ENCODE peak calls at places on chromosome 22, in seven cellular contexts. One of them, this sample, is unnamed.
A peak's percentile ranks its signal among the peaks of the same experiment; 100 is the strongest.

GRCh38 chr22:29580200-29580810 is 608 bp downstream of the NIPSNAP1 start:
- DNase-seq in neuronal stem cell: no peak
- DNase-seq in K562: no peak
- DNase-seq in mesendoderm: peak; percentile 29
- DNase-seq in fibroblast of lung: no peak
- DNase-seq in HCT116: no peak
- DNase-seq in neural progenitor cell: peak; percentile 22
- DNase-seq in this sample: no peak

GRCh38 chr22:37044634-37045625 is 6.6 kb upstream of the KCTD17 start:
- DNase-seq in neuronal stem cell: no peak
- DNase-seq in K562: no peak
- DNase-seq in mesendoderm: no peak
- DNase-seq in fibroblast of lung: no peak
- DNase-seq in HCT116: no peak
- DNase-seq in neural progenitor cell: no peak
- DNase-seq in this sample: no peak

GRCh38 chr22:22122348-22123117 is 122.1 kb upstream of the VPREB1 start:
- DNase-seq in neuronal stem cell: no peak
- DNase-seq in K562: no peak
- DNase-seq in mesendoderm: no peak
- DNase-seq in fibroblast of lung: no peak
- DNase-seq in HCT116: no peak
- DNase-seq in neural progenitor cell: no peak
- DNase-seq in this sample: no peak

GRCh38 chr22:23183107-23183698 is 2.9 kb downstream of the BCR start:
- DNase-seq in neuronal stem cell: peak; percentile 74
- DNase-seq in K562: peak; percentile 97
- DNase-seq in mesendoderm: peak; percentile 94
- DNase-seq in fibroblast of lung: peak; percentile 80
- DNase-seq in HCT116: no peak
- DNase-seq in neural progenitor cell: peak; percentile 96
- DNase-seq in this sample: no peak

GRCh38 chr22:43180670-43181069 is 6.3 kb downstream of the TTLL12 start:
- DNase-seq in neuronal stem cell: no peak
- DNase-seq in K562: no peak
- DNase-seq in mesendoderm: no peak
- DNase-seq in fibroblast of lung: no peak
- DNase-seq in HCT116: no peak
- DNase-seq in neural progenitor cell: no peak
- DNase-seq in this sample: no peak

GRCh38 chr22:49882519-49883293 is 29.1 kb downstream of the ZBED4 start:
- DNase-seq in neuronal stem cell: no peak
- DNase-seq in K562: no peak
- DNase-seq in mesendoderm: no peak
- DNase-seq in fibroblast of lung: peak; percentile 82
- DNase-seq in HCT116: no peak
- DNase-seq in neural progenitor cell: no peak
- DNase-seq in this sample: no peak

GRCh38 chr22:29478326-29479276 is 1.4 kb upstream of the NEFH start:
- DNase-seq in neuronal stem cell: peak; percentile 63
- DNase-seq in K562: peak; percentile 67
- DNase-seq in mesendoderm: peak; percentile 56
- DNase-seq in fibroblast of lung: no peak
- DNase-seq in HCT116: no peak
- DNase-seq in neural progenitor cell: peak; percentile 82
- DNase-seq in this sample: peak; percentile 28

GRCh38 chr22:48300877-48301276 is 1526.8 kb downstream of the BRD1 start:
- DNase-seq in neuronal stem cell: no peak
- DNase-seq in K562: no peak
- DNase-seq in mesendoderm: no peak
- DNase-seq in fibroblast of lung: no peak
- DNase-seq in HCT116: no peak
- DNase-seq in neural progenitor cell: no peak
- DNase-seq in this sample: no peak

GRCh38 chr22:32728291-32728690 is 73.2 kb upstream of the TIMP3 start:
- DNase-seq in neuronal stem cell: no peak
- DNase-seq in K562: no peak
- DNase-seq in mesendoderm: no peak
- DNase-seq in fibroblast of lung: no peak
- DNase-seq in HCT116: no peak
- DNase-seq in neural progenitor cell: no peak
- DNase-seq in this sample: no peak

GRCh38 chr22:49100764-49101163 is 726.9 kb downstream of the BRD1 start:
- DNase-seq in neuronal stem cell: no peak
- DNase-seq in K562: no peak
- DNase-seq in mesendoderm: no peak
- DNase-seq in fibroblast of lung: no peak
- DNase-seq in HCT116: no peak
- DNase-seq in neural progenitor cell: no peak
- DNase-seq in this sample: no peak

GRCh38 chr22:36081023-36081431 is 52.4 kb upstream of the RBFOX2 start:
- DNase-seq in neuronal stem cell: no peak
- DNase-seq in K562: no peak
- DNase-seq in mesendoderm: no peak
- DNase-seq in fibroblast of lung: peak; percentile 96
- DNase-seq in HCT116: no peak
- DNase-seq in neural progenitor cell: no peak
- DNase-seq in this sample: no peak

GRCh38 chr22:33380789-33381530 is 322.8 kb upstream of the SYN3 start:
- DNase-seq in neuronal stem cell: no peak
- DNase-seq in K562: no peak
- DNase-seq in mesendoderm: peak; percentile 18
- DNase-seq in fibroblast of lung: peak; percentile 96
- DNase-seq in HCT116: no peak
- DNase-seq in neural progenitor cell: no peak
- DNase-seq in this sample: peak; percentile 76

GRCh38 chr22:24553597-24554315 is 1.2 kb downstream of the GUCD1 start:
- DNase-seq in neuronal stem cell: no peak
- DNase-seq in K562: peak; percentile 36
- DNase-seq in mesendoderm: no peak
- DNase-seq in fibroblast of lung: peak; percentile 20
- DNase-seq in HCT116: no peak
- DNase-seq in neural progenitor cell: peak; percentile 5
- DNase-seq in this sample: no peak

GRCh38 chr22:35458547-35459422 is 58.8 kb downstream of the MCM5 start:
- DNase-seq in neuronal stem cell: no peak
- DNase-seq in K562: no peak
- DNase-seq in mesendoderm: no peak
- DNase-seq in fibroblast of lung: no peak
- DNase-seq in HCT116: no peak
- DNase-seq in neural progenitor cell: peak; percentile 42
- DNase-seq in this sample: no peak

GRCh38 chr22:42985541-42985925 is 29.4 kb downstream of the PACSIN2 start:
- DNase-seq in neuronal stem cell: no peak
- DNase-seq in K562: no peak
- DNase-seq in mesendoderm: no peak
- DNase-seq in fibroblast of lung: no peak
- DNase-seq in HCT116: no peak
- DNase-seq in neural progenitor cell: no peak
- DNase-seq in this sample: no peak

GRCh38 chr22:29524440-29525191 is 28.9 kb downstream of the THOC5 start:
- DNase-seq in neuronal stem cell: no peak
- DNase-seq in K562: peak; percentile 46
- DNase-seq in mesendoderm: peak; percentile 58
- DNase-seq in fibroblast of lung: peak; percentile 25
- DNase-seq in HCT116: no peak
- DNase-seq in neural progenitor cell: peak; percentile 59
- DNase-seq in this sample: peak; percentile 28

GRCh38 chr22:49760630-49761571 is 66.8 kb downstream of the BRD1 start:
- DNase-seq in neuronal stem cell: no peak
- DNase-seq in K562: no peak
- DNase-seq in mesendoderm: no peak
- DNase-seq in fibroblast of lung: no peak
- DNase-seq in HCT116: no peak
- DNase-seq in neural progenitor cell: no peak
- DNase-seq in this sample: no peak

GRCh38 chr22:22748756-22749155 is 104.3 kb downstream of the GGTLC2 start:
- DNase-seq in neuronal stem cell: no peak
- DNase-seq in K562: no peak
- DNase-seq in mesendoderm: no peak
- DNase-seq in fibroblast of lung: no peak
- DNase-seq in HCT116: no peak
- DNase-seq in neural progenitor cell: no peak
- DNase-seq in this sample: no peak

DNA sequence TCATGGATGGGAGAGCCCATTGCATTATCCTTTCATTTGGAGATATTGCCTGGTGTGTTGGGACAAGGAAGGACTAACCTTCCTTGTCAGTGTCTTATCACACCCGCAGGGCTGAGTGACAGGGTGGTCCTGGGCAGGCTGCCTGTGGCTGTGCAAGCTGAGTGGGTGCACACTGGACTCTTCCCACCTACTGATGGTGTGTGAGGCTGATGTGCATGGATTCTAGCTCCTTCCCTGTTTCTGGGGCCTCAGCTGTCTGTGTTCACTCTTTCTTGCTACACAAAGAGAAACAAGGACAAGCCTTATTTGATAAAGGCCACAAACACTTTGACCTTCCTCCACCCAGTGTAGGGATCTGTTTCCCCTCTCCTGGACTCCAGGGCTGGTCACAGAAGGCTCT is 22.0 kb downstream of the TBX1 start:
- DNase-seq in neuronal stem cell: no peak
- DNase-seq in K562: no peak
- DNase-seq in mesendoderm: no peak
- DNase-seq in fibroblast of lung: no peak
- DNase-seq in HCT116: no peak
- DNase-seq in neural progenitor cell: no peak
- DNase-seq in this sample: no peak
- H3K4me2 ChIP-seq in neuronal stem cell: no peak overlapping the region
- H3K4me2 ChIP-seq in K562: no peak overlapping the region
- H3K4me2 ChIP-seq in mesendoderm: no peak overlapping the region
- H3K4me2 ChIP-seq in fibroblast of lung: no peak overlapping the region
- H3K4me2 ChIP-seq in HCT116: no peak overlapping the region
- H3K4me2 ChIP-seq in neural progenitor cell: no peak overlapping the region
- H3K4me2 ChIP-seq in this sample: no peak overlapping the region

GRCh38 chr22:31340765-31341247 is 5.3 kb downstream of the PATZ1 start:
- DNase-seq in neuronal stem cell: no peak
- DNase-seq in K562: no peak
- DNase-seq in mesendoderm: no peak
- DNase-seq in fibroblast of lung: no peak
- DNase-seq in HCT116: no peak
- DNase-seq in neural progenitor cell: no peak
- DNase-seq in this sample: no peak

GRCh38 chr22:31343235-31344191 is 2.6 kb downstream of the PATZ1 start:
- DNase-seq in neuronal stem cell: peak; percentile 74
- DNase-seq in K562: peak; percentile 15
- DNase-seq in mesendoderm: peak; percentile 83
- DNase-seq in fibroblast of lung: no peak
- DNase-seq in HCT116: no peak
- DNase-seq in neural progenitor cell: peak; percentile 93
- DNase-seq in this sample: no peak

GRCh38 chr22:31341386-31342088 is 4.6 kb downstream of the PATZ1 start:
- DNase-seq in neuronal stem cell: no peak
- DNase-seq in K562: no peak
- DNase-seq in mesendoderm: no peak
- DNase-seq in fibroblast of lung: no peak
- DNase-seq in HCT116: no peak
- DNase-seq in neural progenitor cell: no peak
- DNase-seq in this sample: no peak

GRCh38 chr22:31344369-31345330 is 1.5 kb downstream of the PATZ1 start:
- DNase-seq in neuronal stem cell: peak; percentile 18
- DNase-seq in K562: no peak
- DNase-seq in mesendoderm: no peak
- DNase-seq in fibroblast of lung: peak; percentile 62
- DNase-seq in HCT116: no peak
- DNase-seq in neural progenitor cell: peak; percentile 9
- DNase-seq in this sample: no peak

GRCh38 chr22:31342389-31343125 is 3.6 kb downstream of the PATZ1 start:
- DNase-seq in neuronal stem cell: peak; percentile 18
- DNase-seq in K562: no peak
- DNase-seq in mesendoderm: no peak
- DNase-seq in fibroblast of lung: no peak
- DNase-seq in HCT116: no peak
- DNase-seq in neural progenitor cell: peak; percentile 47
- DNase-seq in this sample: no peak
- H3K4me2 ChIP-seq in neuronal stem cell: peak overlapping the region; percentile 93
- H3K4me2 ChIP-seq in K562: no peak overlapping the region
- H3K4me2 ChIP-seq in mesendoderm: peak overlapping the region; percentile 95
- H3K4me2 ChIP-seq in fibroblast of lung: peak overlapping the region; percentile 8
- H3K4me2 ChIP-seq in HCT116: peak overlapping the region; percentile 82
- H3K4me2 ChIP-seq in neural progenitor cell: peak overlapping the region; percentile 91
- H3K4me2 ChIP-seq in this sample: peak overlapping the region; percentile 89

GRCh38 chr22:46012881-46013281 is 35.9 kb upstream of the WNT7B start:
- DNase-seq in neuronal stem cell: no peak
- DNase-seq in K562: no peak
- DNase-seq in mesendoderm: no peak
- DNase-seq in fibroblast of lung: no peak
- DNase-seq in HCT116: no peak
- DNase-seq in neural progenitor cell: no peak
- DNase-seq in this sample: no peak

GRCh38 chr22:46010177-46010867 is 33.4 kb upstream of the WNT7B start:
- DNase-seq in neuronal stem cell: no peak
- DNase-seq in K562: no peak
- DNase-seq in mesendoderm: no peak
- DNase-seq in fibroblast of lung: peak; percentile 88
- DNase-seq in HCT116: no peak
- DNase-seq in neural progenitor cell: no peak
- DNase-seq in this sample: no peak

GRCh38 chr22:46010951-46011626 is 34.1 kb upstream of the WNT7B start:
- DNase-seq in neuronal stem cell: no peak
- DNase-seq in K562: no peak
- DNase-seq in mesendoderm: no peak
- DNase-seq in fibroblast of lung: no peak
- DNase-seq in HCT116: no peak
- DNase-seq in neural progenitor cell: no peak
- DNase-seq in this sample: no peak

GRCh38 chr22:46012182-46012880 is 35.4 kb upstream of the WNT7B start:
- DNase-seq in neuronal stem cell: no peak
- DNase-seq in K562: no peak
- DNase-seq in mesendoderm: no peak
- DNase-seq in fibroblast of lung: no peak
- DNase-seq in HCT116: no peak
- DNase-seq in neural progenitor cell: no peak
- DNase-seq in this sample: no peak

GRCh38 chr22:46011627-46012181 is 34.7 kb upstream of the WNT7B start:
- DNase-seq in neuronal stem cell: no peak
- DNase-seq in K562: no peak
- DNase-seq in mesendoderm: no peak
- DNase-seq in fibroblast of lung: peak; percentile 75
- DNase-seq in HCT116: no peak
- DNase-seq in neural progenitor cell: no peak
- DNase-seq in this sample: no peak
- H3K4me2 ChIP-seq in neuronal stem cell: no peak overlapping the region
- H3K4me2 ChIP-seq in K562: no peak overlapping the region
- H3K4me2 ChIP-seq in mesendoderm: no peak overlapping the region
- H3K4me2 ChIP-seq in fibroblast of lung: no peak overlapping the region
- H3K4me2 ChIP-seq in HCT116: no peak overlapping the region
- H3K4me2 ChIP-seq in neural progenitor cell: no peak overlapping the region
- H3K4me2 ChIP-seq in this sample: no peak overlapping the region

DNA sequence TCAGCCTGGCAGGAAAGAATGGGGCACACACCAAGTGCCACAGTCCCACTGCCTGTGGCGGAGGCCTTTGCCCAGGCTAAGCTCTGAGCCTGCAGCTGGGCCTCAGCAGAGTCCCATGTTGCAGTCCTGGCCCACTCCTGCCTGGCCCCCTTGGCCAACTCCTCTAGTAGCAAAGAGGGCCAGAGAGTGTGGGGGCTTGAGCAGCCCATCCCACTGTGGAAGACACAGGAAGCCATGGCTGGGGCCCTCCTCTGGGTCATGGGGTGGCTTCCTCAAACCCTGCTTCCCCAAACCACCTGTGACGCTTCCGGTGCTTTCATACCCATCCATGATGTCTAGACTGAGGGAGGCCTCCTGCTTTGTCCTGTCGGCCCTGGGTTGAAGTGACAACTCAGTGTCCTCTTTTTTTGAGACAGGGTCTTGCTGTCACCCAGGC is 5.8 kb downstream of the RPS19BP1 start:
- DNase-seq in neuronal stem cell: no peak
- DNase-seq in K562: peak; percentile 18
- DNase-seq in mesendoderm: peak; percentile 44
- DNase-seq in fibroblast of lung: no peak
- DNase-seq in HCT116: no peak
- DNase-seq in neural progenitor cell: peak; percentile 25
- DNase-seq in this sample: no peak
- H3K4me2 ChIP-seq in neuronal stem cell: no peak overlapping the region
- H3K4me2 ChIP-seq in K562: no peak overlapping the region
- H3K4me2 ChIP-seq in mesendoderm: no peak overlapping the region
- H3K4me2 ChIP-seq in fibroblast of lung: no peak overlapping the region
- H3K4me2 ChIP-seq in HCT116: no peak overlapping the region
- H3K4me2 ChIP-seq in neural progenitor cell: no peak overlapping the region
- H3K4me2 ChIP-seq in this sample: no peak overlapping the region